ENCODE peak calls at places on chromosomes 3 and 15, in seven cellular contexts. X is breast epithelium; O is cardiac muscle cell; Q is hepatocyte; R is astrocyte of the spinal cord; N is CD8-positive, alpha-beta T cell; J is uterus. P is an unnamed sample.

GRCh38 chr3:71581981-71582611 is 1.4 kb downstream of the FOXP1 start:
- DNase-seq in O (peak; percentile 86), J (peak; percentile 39), N (peak; percentile 39), R (peak; percentile 78), Q (peak; percentile 65), X (peak; percentile 57), P (no peak)

GRCh38 chr15:42879390-42879912 is 41.1 kb downstream of the TTBK2 start:
- DNase-seq in N (no peak), O (no peak), J (no peak), Q (no peak), X (no peak), R (no peak), P (peak; percentile 54)

GRCh38 chr15:60396100-60396499 is 1.7 kb downstream of the ANXA2 start:
- DNase-seq in J (no peak), N (no peak), Q (no peak), O (no peak), R (peak; percentile 57), X (no peak), P (no peak)

GRCh38 chr15:51751687-51752683 is 588 bp downstream of the TMOD2 start:
- DNase-seq in R (peak; percentile 31), O (peak; percentile 57), J (peak; percentile 36), X (no peak), N (no peak), Q (peak; percentile 48), P (no peak)

GRCh38 chr15:67064607-67065530 is 533 bp upstream of the SMAD3 start:
- DNase-seq in X (peak; percentile 64), Q (peak; percentile 82), R (peak; percentile 70), O (peak; percentile 83), J (no peak), N (peak; percentile 33), P (no peak)

GRCh38 chr3:9340450-9341009 is 22.3 kb upstream of the THUMPD3 start:
- DNase-seq in X (no peak), R (peak; percentile 57), Q (peak; percentile 53), J (no peak), O (no peak), N (no peak), P (no peak)

GRCh38 chr3:33826206-33826605 is 27.8 kb downstream of the PDCD6IP start:
- DNase-seq in R (no peak), Q (no peak), N (no peak), X (no peak), O (no peak), J (no peak), P (no peak)

GRCh38 chr3:38468811-38469210 is 15.1 kb downstream of the ACVR2B start:
- DNase-seq in J (no peak), Q (no peak), O (no peak), X (no peak), N (no peak), R (no peak), P (peak; percentile 79)

GRCh38 chr15:60591491-60592385 is 112.8 kb upstream of the ICE2 start:
- DNase-seq in J (peak; percentile 46), X (peak; percentile 52), R (no peak), Q (peak; percentile 63), N (peak; percentile 38), O (peak; percentile 81), P (no peak)

GRCh38 chr3:50617911-50618481 is 1.0 kb downstream of the MAPKAPK3 start:
- DNase-seq in X (no peak), R (no peak), N (no peak), Q (peak; percentile 32), J (no peak), O (no peak), P (no peak)

GRCh38 chr3:171351676-171352075 is 108.5 kb downstream of the TNIK start:
- DNase-seq in X (no peak), J (peak; percentile 40), N (no peak), O (no peak), Q (no peak), R (peak; percentile 94), P (no peak)

GRCh38 chr3:172658344-172659245 is 52.3 kb downstream of the NCEH1 start:
- DNase-seq in R (peak; percentile 98), X (no peak), O (no peak), J (peak; percentile 27), N (no peak), Q (peak; percentile 29), P (no peak)

GRCh38 chr3:79361748-79362378 is 405.9 kb downstream of the ROBO1 start:
- DNase-seq in O (peak; percentile 73), Q (peak; percentile 69), J (no peak), N (no peak), X (no peak), R (peak; percentile 71), P (no peak)

GRCh38 chr3:43995929-43996378 is 245.7 kb upstream of the TOPAZ1 start:
- DNase-seq in N (no peak), O (peak; percentile 5), R (no peak), X (no peak), Q (no peak), J (no peak), P (no peak)

GRCh38 chr3:108088697-108089096 is 2.1 kb downstream of the CD47 start:
- DNase-seq in N (no peak), Q (no peak), O (no peak), R (peak; percentile 22), J (no peak), X (no peak), P (no peak)

GRCh38 chr3:31129241-31129640 is 234.8 kb upstream of the GADL1 start:
- DNase-seq in N (no peak), Q (no peak), O (no peak), J (no peak), R (no peak), X (no peak), P (no peak)

GRCh38 chr3:186458306-186459107 is 85.7 kb downstream of the CRYGS start:
- DNase-seq in R (no peak), X (no peak), O (no peak), J (no peak), Q (no peak), N (no peak), P (no peak)

DNA sequence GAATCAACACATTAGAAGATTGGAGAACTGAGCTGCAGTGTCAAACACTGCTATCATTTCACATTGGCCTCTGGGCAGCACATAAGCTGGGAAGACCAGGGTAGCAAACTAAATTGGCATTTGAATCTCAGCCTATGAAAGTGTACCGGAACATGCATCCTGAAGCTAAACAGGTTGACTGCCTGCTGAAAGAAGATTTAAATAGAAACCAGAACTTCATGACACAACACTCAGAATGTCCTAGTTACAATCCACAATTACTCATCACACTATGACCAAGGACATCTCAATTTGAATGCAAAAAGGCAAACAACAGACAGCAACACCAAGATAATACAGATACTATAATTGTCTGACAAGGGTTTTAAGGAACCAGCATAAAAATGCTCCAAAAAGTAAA is 26.2 kb downstream of the TM2D3 start:
- DNase-seq in R (no peak), N (no peak), Q (no peak), O (no peak), J (no peak), X (no peak), P (no peak)
- H3K4me3 ChIP-seq in R (no peak overlapping the region), N (no peak overlapping the region), Q (no peak overlapping the region), O (no peak overlapping the region), J (no peak overlapping the region), X (no peak overlapping the region), P (no peak overlapping the region)

GRCh38 chr3:184260571-184261269 is 633 bp downstream of the CAMK2N2 start:
- DNase-seq in N (no peak), J (no peak), O (no peak), R (no peak), X (no peak), Q (no peak), P (no peak)
- H3K4me3 ChIP-seq in N (peak overlapping the region; percentile 39), J (peak overlapping the region; percentile 20), O (peak overlapping the region; percentile 38), R (peak overlapping the region; percentile 32), X (peak overlapping the region; percentile 32), Q (peak overlapping the region; percentile 20), P (peak overlapping the region; percentile 58)

GRCh38 chr3:117995795-117996194 is 1038.9 kb downstream of the IGSF11 start:
- DNase-seq in O (no peak), N (no peak), Q (no peak), X (no peak), R (no peak), J (no peak), P (no peak)

GRCh38 chr3:117997201-117998049 is 1037.2 kb downstream of the IGSF11 start:
- DNase-seq in N (peak; percentile 13), J (peak; percentile 71), Q (peak; percentile 90), R (peak; percentile 85), X (peak; percentile 74), O (peak; percentile 90), P (peak; percentile 33)

GRCh38 chr3:117998071-117998470 is 1036.6 kb downstream of the IGSF11 start:
- DNase-seq in X (no peak), R (peak; percentile 24), O (no peak), Q (no peak), J (no peak), N (no peak), P (no peak)

GRCh38 chr3:118000219-118000618 is 1034.4 kb downstream of the IGSF11 start:
- DNase-seq in R (no peak), Q (no peak), X (no peak), N (no peak), O (no peak), J (no peak), P (no peak)
- H3K4me3 ChIP-seq in R (no peak overlapping the region), Q (no peak overlapping the region), X (no peak overlapping the region), N (no peak overlapping the region), O (no peak overlapping the region), J (no peak overlapping the region), P (no peak overlapping the region)

GRCh38 chr3:140557476-140557875 is 120.4 kb upstream of the TRIM42 start:
- DNase-seq in O (no peak), R (no peak), N (no peak), Q (no peak), J (no peak), X (no peak), P (no peak)
- H3K4me3 ChIP-seq in O (no peak overlapping the region), R (no peak overlapping the region), N (no peak overlapping the region), Q (no peak overlapping the region), J (no peak overlapping the region), X (no peak overlapping the region), P (no peak overlapping the region)

DNA sequence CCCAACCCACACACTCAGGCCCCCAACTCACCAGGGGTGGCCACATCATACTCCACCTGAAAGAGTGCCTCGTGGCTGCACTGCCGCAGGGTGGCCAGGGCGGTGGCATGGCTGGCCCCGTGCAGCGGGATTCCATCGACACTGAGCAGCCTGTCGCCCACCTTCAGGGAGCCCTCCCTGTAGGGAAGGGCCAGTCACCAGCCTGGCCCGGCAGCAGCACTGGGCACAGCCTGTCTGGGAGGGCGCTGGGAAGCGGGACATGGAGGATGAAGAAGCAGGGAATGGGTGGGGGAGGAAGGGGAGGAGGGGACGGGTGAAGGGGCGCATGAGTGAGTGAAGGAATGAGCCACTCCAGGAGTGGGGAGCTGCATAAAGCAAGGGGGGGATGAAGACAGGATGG is 18.5 kb downstream of the GRIP2 start:
- DNase-seq in O (no peak), R (no peak), X (peak; percentile 45), Q (no peak), J (peak; percentile 9), N (no peak), P (no peak)
- H3K4me3 ChIP-seq in O (no peak overlapping the region), R (no peak overlapping the region), X (no peak overlapping the region), Q (no peak overlapping the region), J (no peak overlapping the region), N (no peak overlapping the region), P (no peak overlapping the region)